ENCODE peak calls at places on chromosomes 3 and 15, in five cellular contexts. K is stimulated activated CD4-positive, alpha-beta T cell treated with anti-CD3 and anti-CD28 coated beads, Interleukin-4, amount 100 ng/mL, for 48 hours; P is HS-5; N is stimulated activated CD8-positive, alpha-beta memory T cell treated with anti-CD3 and anti-CD28 coated beads, Interleukin-4, amount 100 ng/mL, for 48 hours; G is upper lobe of right lung. W is an unnamed sample.

GRCh38 chr15:47364671-47365141 is 352.6 kb upstream of the SEMA6D start:
- DNase-seq in G (no peak), P (no peak), K (no peak), N (no peak), W (no peak)

GRCh38 chr15:76169013-76169412 is 109.2 kb downstream of the TMEM266 start:
- DNase-seq in P (no peak), G (no peak), K (no peak), N (no peak), W (no peak)

GRCh38 chr3:150666167-150666566 is 37.6 kb downstream of the ERICH6 start:
- DNase-seq in N (no peak), P (no peak), K (no peak), G (no peak), W (no peak)

GRCh38 chr3:189981668-189982067 is 139.0 kb downstream of the P3H2 start:
- DNase-seq in P (peak; percentile 87), G (no peak), K (no peak), N (no peak), W (no peak)

GRCh38 chr15:40937762-40938529 is 8.8 kb downstream of the DLL4 start:
- DNase-seq in G (no peak), N (no peak), K (no peak), P (no peak), W (no peak)

GRCh38 chr3:33936921-33937210 is 138.4 kb downstream of the PDCD6IP start:
- DNase-seq in P (no peak), K (no peak), N (no peak), G (no peak), W (no peak)

GRCh38 chr15:69830425-69830824 is 267.3 kb downstream of the TLE3 start:
- DNase-seq in P (no peak), K (no peak), G (no peak), N (no peak), W (no peak)

GRCh38 chr3:27905625-27906024 is 183.5 kb upstream of the EOMES start:
- DNase-seq in N (no peak), G (no peak), K (no peak), P (no peak), W (no peak)

GRCh38 chr3:184820525-184820924 is 8.6 kb downstream of the VPS8 start:
- DNase-seq in N (no peak), K (no peak), G (no peak), P (no peak), W (no peak)

GRCh38 chr3:60953406-60953805 is 297.8 kb downstream of the FHIT start:
- DNase-seq in N (no peak), G (no peak), K (no peak), P (no peak), W (no peak)

GRCh38 chr15:69914960-69915359 is 182.8 kb downstream of the TLE3 start:
- DNase-seq in P (no peak), K (no peak), N (no peak), G (no peak), W (no peak)

GRCh38 chr15:34292591-34292990 is 45.0 kb downstream of the SLC12A6 start:
- DNase-seq in N (no peak), G (no peak), P (no peak), K (no peak), W (no peak)

GRCh38 chr3:158991146-158991705 is 189.4 kb downstream of the MFSD1 start:
- DNase-seq in G (peak; percentile 65), K (no peak), P (no peak), N (no peak), W (peak; percentile 71)

GRCh38 chr3:138732465-138732864 is 102.3 kb downstream of the PIK3CB start:
- DNase-seq in K (no peak), P (no peak), N (no peak), G (no peak), W (no peak)

GRCh38 chr3:14900881-14901873 is 46.2 kb upstream of the NR2C2 start:
- DNase-seq in P (no peak), K (no peak), G (no peak), N (no peak), W (no peak)

GRCh38 chr3:197787412-197787811 is 3.6 kb upstream of the LRCH3 start:
- DNase-seq in K (no peak), N (no peak), P (no peak), G (no peak), W (no peak)

GRCh38 chr3:169661567-169662214 is 1.8 kb downstream of the MECOM start:
- DNase-seq in P (no peak), G (peak; percentile 76), K (no peak), N (peak; percentile 38), W (no peak)

GRCh38 chr3:11170052-11170770 is 15.9 kb downstream of the HRH1 start:
- DNase-seq in P (no peak), G (no peak), K (no peak), N (no peak), W (no peak)

GRCh38 chr3:24352893-24353553 is 141.6 kb downstream of the THRB start:
- DNase-seq in G (no peak), N (no peak), K (no peak), P (no peak), W (no peak)

GRCh38 chr3:54853573-54854404 is 74.1 kb downstream of the LRTM1 start:
- DNase-seq in N (peak; percentile 76), P (no peak), K (peak; percentile 55), G (peak; percentile 85), W (no peak)

GRCh38 chr3:188469228-188469885 is 315.4 kb downstream of the LPP start:
- DNase-seq in P (no peak), K (no peak), G (no peak), N (no peak), W (no peak)

GRCh38 chr3:29642393-29643033 is 361.6 kb downstream of the RBMS3 start:
- DNase-seq in G (peak; percentile 13), N (no peak), P (no peak), K (no peak), W (no peak)

GRCh38 chr3:46943237-46944187 is 33.0 kb downstream of the CCDC12 start:
- DNase-seq in K (no peak), N (no peak), G (no peak), P (no peak), W (no peak)

GRCh38 chr3:7658294-7658693 is 797.4 kb downstream of the GRM7 start:
- DNase-seq in N (no peak), P (no peak), G (no peak), K (no peak), W (no peak)

GRCh38 chr15:58748787-58749531 is 548 bp downstream of the ADAM10 start:
- DNase-seq in P (no peak), K (peak; percentile 33), G (peak; percentile 81), N (peak; percentile 59), W (no peak)

GRCh38 chr3:129845956-129846355 is 47.6 kb downstream of the TMCC1 start:
- DNase-seq in P (no peak), N (no peak), K (no peak), G (no peak), W (no peak)

GRCh38 chr15:35282965-35283496 is 197.9 kb upstream of the NANOGP8 start:
- DNase-seq in N (no peak), G (no peak), K (no peak), P (no peak), W (no peak)

GRCh38 chr3:9183811-9184463 is 65.5 kb downstream of the SRGAP3 start:
- DNase-seq in P (no peak), N (no peak), K (no peak), G (no peak), W (no peak)

GRCh38 chr15:33211409-33211808 is 16.9 kb upstream of the FMN1 start:
- DNase-seq in K (no peak), P (no peak), G (no peak), N (no peak), W (no peak)

GRCh38 chr15:53323197-53323596 is 436.3 kb downstream of the WDR72 start:
- DNase-seq in K (no peak), P (no peak), N (no peak), G (no peak), W (no peak)

GRCh38 chr3:160784853-160785252 is 28.8 kb downstream of the PPM1L start:
- DNase-seq in K (no peak), P (no peak), N (no peak), G (no peak), W (no peak)

GRCh38 chr15:83890584-83890983 is 236.7 kb downstream of the ADAMTSL3 start:
- DNase-seq in K (no peak), P (no peak), N (no peak), G (no peak), W (no peak)

GRCh38 chr15:39381517-39381916 is 199.4 kb upstream of the THBS1 start:
- DNase-seq in P (no peak), G (no peak), N (no peak), K (no peak), W (no peak)

GRCh38 chr3:36403661-36404060 is 23.4 kb downstream of the STAC start:
- DNase-seq in K (no peak), N (no peak), G (no peak), P (no peak), W (no peak)

GRCh38 chr3:193869221-193870201 is 266.4 kb upstream of the HES1 start:
- DNase-seq in G (no peak), N (peak; percentile 42), P (peak; percentile 43), K (peak; percentile 2), W (peak; percentile 92)

GRCh38 chr15:37130356-37130755 is 30.0 kb upstream of the MEIS2 start:
- DNase-seq in N (no peak), G (no peak), P (no peak), K (no peak), W (no peak)

W was measured in RWPE2.